ENCODE peak calls at places on chromosome 2, in ten cellular contexts. E is substantia nigra; V is H54; R is activated naive CD4-positive, alpha-beta T cell treated with anti-CD3 and anti-CD28 coated beads, Interleukin-2, amount 50 U/mL, for 16 hours; Q is naive B cell; S is GM10248; L is omental fat pad; Z is T-helper 9 cell; C is heart left ventricle; H is fibroblast of gingiva. T is an unnamed sample.

GRCh38 chr2:75324141-75324540 is 124.8 kb upstream of the TACR1 start:
- DNase-seq in L (no peak), E (no peak), Q (no peak), S (no peak), V (peak; percentile 21), Z (no peak), H (no peak), R (no peak), C (no peak), T (no peak)

GRCh38 chr2:85132392-85132791 is 800 bp upstream of the TCF7L1 start:
- DNase-seq in C (no peak), S (no peak), V (no peak), Q (no peak), R (no peak), Z (no peak), H (no peak), E (no peak), L (no peak), T (no peak)

GRCh38 chr2:85728883-85729824 is 24.6 kb upstream of the ATOH8 start:
- DNase-seq in Z (peak; percentile 61), C (peak; percentile 95), E (peak; percentile 80), R (peak; percentile 77), Q (peak; percentile 67), L (peak; percentile 84), H (peak; percentile 87), V (peak; percentile 92), S (peak; percentile 89), T (peak; percentile 90)

GRCh38 chr2:208222351-208222750 is 32.5 kb downstream of the IDH1 start:
- DNase-seq in L (no peak), Q (no peak), E (no peak), V (peak; percentile 8), C (no peak), S (no peak), R (no peak), Z (no peak), H (no peak), T (no peak)

GRCh38 chr2:8135051-8135675 is 546.7 kb upstream of the ID2 start:
- DNase-seq in V (no peak), Z (no peak), S (no peak), E (no peak), R (no peak), L (no peak), Q (peak; percentile 29), C (peak; percentile 69), H (no peak), T (no peak)

GRCh38 chr2:225073198-225073597 is 30.9 kb upstream of the DOCK10 start:
- DNase-seq in Z (no peak), S (no peak), C (no peak), E (no peak), H (no peak), Q (no peak), R (no peak), L (no peak), V (no peak), T (no peak)

GRCh38 chr2:13686262-13686661 is 946.3 kb upstream of the LRATD1 start:
- DNase-seq in E (no peak), Q (no peak), Z (no peak), H (no peak), S (no peak), L (no peak), V (no peak), R (no peak), C (no peak), T (no peak)

GRCh38 chr2:219448776-219449476 is 14.3 kb downstream of the SPEG start:
- DNase-seq in S (no peak), Z (no peak), V (no peak), C (peak; percentile 59), E (no peak), L (no peak), Q (no peak), H (no peak), R (no peak), T (no peak)

GRCh38 chr2:76861708-76862107 is 660.5 kb downstream of the LRRTM4 start:
- DNase-seq in C (no peak), R (no peak), E (no peak), L (no peak), Q (no peak), V (no peak), S (no peak), Z (no peak), H (no peak), T (no peak)

GRCh38 chr2:38446972-38447561 is 70.0 kb upstream of the ATL2 start:
- DNase-seq in Q (no peak), H (no peak), S (no peak), V (no peak), E (no peak), R (no peak), C (no peak), Z (no peak), L (no peak), T (no peak)

GRCh38 chr2:241788572-241788971 is 11.9 kb downstream of the GAL3ST2 start:
- DNase-seq in Z (no peak), L (no peak), V (no peak), R (peak; percentile 49), H (no peak), S (peak; percentile 34), C (no peak), E (no peak), Q (peak; percentile 24), T (no peak)

T was measured in dermis blood vessel endothelial cell.